ENCODE peak calls at places on chromosomes 1 and 21, in four cellular contexts. G, E, D and R are unnamed samples.

GRCh38 chr21:20443558-20444155 is 554.6 kb upstream of the NCAM2 start:
- DNase-seq in G (no peak), E (no peak), D (no peak), R (no peak)

GRCh38 chr1:35554261-35555211 is 2.7 kb downstream of the KIAA0319L start:
- DNase-seq in G (no peak), E (no peak), D (no peak), R (no peak)

GRCh38 chr21:35491114-35491513 is 442.0 kb upstream of the RUNX1 start:
- DNase-seq in G (no peak), E (no peak), D (no peak), R (no peak)

GRCh38 chr1:209106237-209106741 is 477.2 kb upstream of the CAMK1G start:
- DNase-seq in G (peak; percentile 51), E (no peak), D (no peak), R (no peak)

GRCh38 chr1:85033221-85033620 is 15.1 kb downstream of the MCOLN3 start:
- DNase-seq in G (no peak), E (no peak), D (no peak), R (no peak)

GRCh38 chr1:244552336-244552735 is 91.3 kb downstream of the CATSPERE start:
- DNase-seq in G (peak; percentile 17), E (no peak), D (no peak), R (no peak)

GRCh38 chr1:30527511-30528140 is 195.8 kb downstream of the MATN1 start:
- DNase-seq in G (no peak), E (no peak), D (peak; percentile 34), R (no peak)

GRCh38 chr1:224080082-224080774 is 33.7 kb upstream of the FBXO28 start:
- DNase-seq in G (peak; percentile 76), E (peak; percentile 69), D (no peak), R (no peak)

GRCh38 chr1:89855413-89856123 is 34.7 kb downstream of the LRRC8D start:
- DNase-seq in G (peak; percentile 68), E (no peak), D (no peak), R (no peak)

GRCh38 chr1:18160290-18160942 is 52.8 kb downstream of the IGSF21 start:
- DNase-seq in G (no peak), E (no peak), D (no peak), R (no peak)

GRCh38 chr21:36656138-36656537 is 42.8 kb upstream of the SIM2 start:
- DNase-seq in G (no peak), E (peak; percentile 72), D (no peak), R (no peak)

GRCh38 chr21:45458281-45459170 is 53.6 kb downstream of the COL18A1 start:
- DNase-seq in G (no peak), E (no peak), D (no peak), R (no peak)

GRCh38 chr1:68571499-68571898 is 74.6 kb upstream of the DEPDC1 start:
- DNase-seq in G (no peak), E (no peak), D (no peak), R (no peak)

GRCh38 chr1:203124546-203125317 is 2.8 kb upstream of the ADORA1 start:
- DNase-seq in G (no peak), E (no peak), D (no peak), R (peak; percentile 3)

GRCh38 chr1:84998642-84999280 is 1.8 kb upstream of the MCOLN2 start:
- DNase-seq in G (no peak), E (no peak), D (no peak), R (no peak)

GRCh38 chr21:37373539-37373938 is 7.0 kb downstream of the DYRK1A start:
- DNase-seq in G (no peak), E (no peak), D (no peak), R (no peak)

GRCh38 chr1:184532199-184532598 is 145.4 kb downstream of the C1orf21 start:
- DNase-seq in G (no peak), E (no peak), D (no peak), R (no peak)

GRCh38 chr1:244887281-244887680 is 22.9 kb upstream of the HNRNPU start:
- DNase-seq in G (no peak), E (peak; percentile 39), D (no peak), R (no peak)

GRCh38 chr1:154803203-154803920 is 66.7 kb downstream of the KCNN3 start:
- DNase-seq in G (no peak), E (no peak), D (no peak), R (no peak)

DNA sequence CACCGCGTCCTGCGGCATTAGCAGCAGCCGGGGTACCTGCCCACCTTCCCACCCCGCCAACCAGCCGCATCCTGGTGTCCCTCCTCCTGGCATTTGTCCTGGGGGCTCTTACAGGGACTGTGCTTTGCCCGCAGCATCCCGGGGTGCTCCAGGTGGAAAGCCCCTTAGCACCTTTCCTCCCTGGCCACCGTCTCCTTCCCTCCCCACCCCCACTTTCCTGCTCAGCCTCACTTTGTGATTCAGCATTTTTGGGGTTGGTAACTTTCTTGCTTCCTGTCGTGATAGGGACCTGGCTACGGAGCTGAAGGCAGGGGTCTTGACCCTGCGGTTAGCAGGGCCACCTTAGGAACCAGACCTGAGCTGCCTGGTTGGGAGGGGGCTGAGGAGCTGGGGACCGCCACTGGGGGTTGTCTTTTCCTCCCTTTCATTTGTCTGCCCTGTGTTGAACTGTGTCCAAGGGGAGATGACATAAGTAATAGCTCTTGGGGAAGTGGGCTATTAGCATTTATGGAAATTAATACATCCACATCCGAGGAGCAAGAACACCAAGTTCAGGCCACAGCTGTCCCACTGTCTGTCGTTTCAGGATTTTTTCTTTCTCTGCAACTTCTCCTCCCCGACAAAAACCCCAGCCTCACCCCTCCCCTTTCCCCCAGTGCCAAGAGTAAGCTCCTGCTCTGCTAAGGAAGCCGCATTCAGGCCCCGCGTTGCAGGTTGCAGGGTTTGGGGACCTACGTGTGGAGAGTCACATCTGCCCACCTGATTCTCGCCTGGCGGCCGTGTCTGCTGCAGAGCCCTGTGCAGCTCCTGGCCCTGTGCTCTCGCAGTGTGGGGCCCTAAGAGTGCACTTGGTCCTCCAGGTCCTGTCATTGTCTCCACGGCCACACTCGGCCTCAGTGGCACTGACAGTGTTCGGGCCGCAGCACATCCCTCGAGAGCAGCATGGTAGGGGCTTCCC is 1.6 kb upstream of the NPHP4 start:
- DNase-seq in G (no peak), E (no peak), D (no peak), R (no peak)
- TF ChIP-seq CTCF in G (no peak), E (no peak), D (no peak), R (no peak)

GRCh38 chr1:99370476-99370875 is 106.2 kb downstream of the PLPPR4 start:
- DNase-seq in G (no peak), E (no peak), D (no peak), R (no peak)

GRCh38 chr1:99363531-99363930 is 99.2 kb downstream of the PLPPR4 start:
- DNase-seq in G (no peak), E (no peak), D (no peak), R (no peak)

GRCh38 chr1:99365121-99365520 is 100.8 kb downstream of the PLPPR4 start:
- DNase-seq in G (no peak), E (no peak), D (no peak), R (no peak)

GRCh38 chr1:99361406-99361805 is 97.1 kb downstream of the PLPPR4 start:
- DNase-seq in G (no peak), E (no peak), D (no peak), R (no peak)

DNA sequence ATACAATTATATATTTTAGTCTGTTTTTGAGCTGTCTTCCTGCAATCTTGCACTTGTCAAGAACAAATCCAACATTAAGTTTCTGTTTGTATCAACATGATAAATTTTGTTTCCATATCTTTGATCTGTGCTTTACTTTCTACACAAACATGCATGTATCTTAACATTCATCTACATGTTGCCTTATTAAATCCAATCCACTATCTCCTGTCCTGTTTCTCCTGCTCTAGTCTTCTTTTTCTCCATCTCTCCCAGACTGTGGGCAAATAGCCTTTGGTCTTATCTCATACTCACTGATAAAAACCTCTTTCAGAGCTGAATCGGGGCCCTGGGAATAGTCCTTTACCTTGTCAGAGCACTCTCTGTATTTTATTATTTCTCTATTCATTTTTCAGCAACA is 101.3 kb downstream of the PLPPR4 start:
- DNase-seq in G (no peak), E (no peak), D (no peak), R (no peak)
- TF ChIP-seq CTCF in G (no peak), E (no peak), D (no peak), R (no peak)

GRCh38 chr1:229782469-229782868 is 156.4 kb downstream of the URB2 start:
- DNase-seq in G (no peak), E (no peak), D (no peak), R (no peak)

GRCh38 chr1:229786974-229787610 is 161.0 kb downstream of the URB2 start:
- DNase-seq in G (no peak), E (no peak), D (no peak), R (no peak)

GRCh38 chr1:229784834-229785233 is 158.8 kb downstream of the URB2 start:
- DNase-seq in G (no peak), E (no peak), D (no peak), R (no peak)

DNA sequence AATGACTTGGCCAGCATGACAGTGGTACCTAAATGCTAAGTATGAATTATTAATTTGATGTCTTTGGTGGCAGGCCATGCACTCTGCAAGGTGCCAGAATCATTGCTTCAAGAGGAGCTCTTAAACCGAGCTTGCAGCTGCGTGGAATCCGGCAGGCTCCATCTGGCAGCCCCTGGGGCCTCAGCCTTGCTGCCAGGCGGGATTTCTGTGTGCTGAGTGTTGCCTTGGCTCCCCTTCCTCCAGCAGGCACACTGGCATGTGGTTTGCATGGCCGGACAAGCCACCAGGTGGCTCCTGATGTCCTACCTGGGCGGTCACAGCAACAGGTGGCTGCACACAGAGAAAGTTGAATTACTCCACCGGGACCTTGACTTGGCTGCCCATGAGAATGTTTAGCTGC is 155.4 kb downstream of the URB2 start:
- DNase-seq in G (no peak), E (peak; percentile 68), D (no peak), R (no peak)
- TF ChIP-seq CTCF in G (no peak), E (peak; percentile 27), D (no peak), R (no peak)

DNA sequence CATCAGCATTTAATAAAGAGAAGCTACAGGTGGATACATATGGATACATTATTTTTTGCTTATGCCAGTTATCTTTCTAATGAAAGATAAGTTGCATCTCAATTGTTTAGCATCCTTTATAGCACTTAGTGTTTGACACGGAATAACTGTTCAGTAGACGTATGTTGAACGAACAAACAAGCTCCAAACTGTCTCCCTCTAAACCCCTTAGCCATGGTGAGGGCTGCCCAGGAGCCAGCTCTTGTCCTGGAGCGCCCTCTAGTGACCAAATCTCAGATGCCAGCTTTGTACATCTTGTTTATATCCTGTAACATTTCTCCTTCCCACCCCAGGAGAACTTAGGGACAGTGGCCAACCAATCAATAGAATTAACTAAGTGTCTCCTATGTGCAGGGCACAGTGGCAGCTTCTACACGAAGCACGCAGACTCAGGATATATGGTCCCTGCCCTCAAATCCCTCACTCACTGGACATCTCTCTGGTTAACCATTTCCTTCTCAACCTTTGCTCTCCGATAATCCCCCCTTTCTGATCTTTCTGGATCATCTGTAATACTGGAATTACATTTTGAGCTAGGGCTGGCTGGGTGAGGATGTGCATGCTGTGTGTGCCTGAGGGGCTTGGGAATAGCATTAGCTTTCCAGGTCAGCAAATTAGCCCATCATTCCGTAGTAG is 22.9 kb downstream of the KCNA10 start:
- DNase-seq in G (peak; percentile 62), E (peak; percentile 79), D (peak; percentile 89), R (peak; percentile 77)
- TF ChIP-seq CTCF in G (peak; percentile 94), E (peak; percentile 79), D (peak; percentile 75), R (peak; percentile 98)